ENCODE peak calls at places on chromosomes 3 and 15, in four cellular contexts. Y is IMR-90, K is iPS DF 6.9, T is uterus. L is an unnamed sample.

GRCh38 chr3:131216801-131217200 is 164.8 kb upstream of the NUDT16 start:
- DNase-seq in T (no peak), K (no peak), Y (peak; percentile 50), L (peak; percentile 21)

GRCh38 chr3:30775070-30775469 is 119.4 kb downstream of the GADL1 start:
- DNase-seq in K (no peak), T (no peak), Y (no peak), L (no peak)

GRCh38 chr15:63783441-63783840 is 50.3 kb downstream of the HERC1 start:
- DNase-seq in Y (no peak), K (no peak), T (no peak), L (no peak)

GRCh38 chr15:31857194-31857593 is 173.1 kb upstream of the CHRNA7 start:
- DNase-seq in T (no peak), Y (no peak), K (no peak), L (peak; percentile 48)

GRCh38 chr3:60207833-60208367 is 1043.4 kb downstream of the FHIT start:
- DNase-seq in K (no peak), Y (no peak), T (no peak), L (no peak)

GRCh38 chr3:632571-633170 is 436.1 kb downstream of the CHL1 start:
- DNase-seq in Y (peak; percentile 18), T (peak; percentile 39), K (peak; percentile 35), L (peak; percentile 70)

GRCh38 chr15:66824374-66824773 is 122.3 kb downstream of the SMAD6 start:
- DNase-seq in T (no peak), K (no peak), Y (no peak), L (no peak)

GRCh38 chr15:67574981-67575632 is 32.6 kb downstream of the MAP2K5 start:
- DNase-seq in T (no peak), Y (no peak), K (no peak), L (peak; percentile 17)

GRCh38 chr3:180117381-180118163 is 80.8 kb upstream of the PEX5L start:
- DNase-seq in T (no peak), K (no peak), Y (no peak), L (no peak)

GRCh38 chr15:49989498-49989897 is 129.5 kb downstream of the ATP8B4 start:
- DNase-seq in T (peak; percentile 43), Y (no peak), K (no peak), L (no peak)

GRCh38 chr3:141049681-141050080 is 1.5 kb upstream of the SPSB4 start:
- DNase-seq in Y (no peak), T (no peak), K (no peak), L (peak; percentile 73)

GRCh38 chr15:80588801-80589200 is 106.3 kb upstream of the ABHD17C start:
- DNase-seq in Y (peak; percentile 100), T (no peak), K (no peak), L (no peak)

GRCh38 chr3:149085828-149086231 is 503 bp downstream of the HLTF start:
- DNase-seq in T (no peak), K (peak; percentile 13), Y (peak; percentile 42), L (peak; percentile 65)

GRCh38 chr15:34721802-34722795 is 32.7 kb downstream of the GJD2 start:
- DNase-seq in K (no peak), T (peak; percentile 13), Y (peak; percentile 40), L (peak; percentile 79)

GRCh38 chr15:79161837-79162508 is 71.4 kb upstream of the RASGRF1 start:
- DNase-seq in K (no peak), T (no peak), Y (no peak), L (no peak)

GRCh38 chr15:68526269-68526668 is 52.5 kb upstream of the CORO2B start:
- DNase-seq in T (no peak), Y (peak; percentile 72), K (no peak), L (no peak)

GRCh38 chr3:116408473-116408872 is 36.8 kb downstream of the LSAMP start:
- DNase-seq in Y (no peak), K (no peak), T (no peak), L (no peak)

GRCh38 chr15:73773428-73773827 is 20.3 kb upstream of the INSYN1 start:
- DNase-seq in Y (no peak), T (no peak), K (no peak), L (no peak)

GRCh38 chr3:40116478-40117162 is 192.9 kb upstream of the EIF1B start:
- DNase-seq in K (no peak), Y (peak; percentile 6), T (no peak), L (no peak)

GRCh38 chr3:48013288-48013980 is 2.8 kb downstream of the MAP4 start:
- DNase-seq in Y (peak; percentile 91), T (peak; percentile 55), K (no peak), L (no peak)

GRCh38 chr3:110711851-110712396 is 359.7 kb upstream of the NECTIN3 start:
- DNase-seq in Y (peak; percentile 37), T (no peak), K (peak; percentile 50), L (peak; percentile 74)

GRCh38 chr15:81105521-81105920 is 28.5 kb upstream of the CFAP161 start:
- DNase-seq in T (no peak), Y (no peak), K (no peak), L (no peak)

GRCh38 chr3:193885832-193886231 is 250.1 kb upstream of the HES1 start:
- DNase-seq in K (no peak), T (no peak), Y (no peak), L (no peak)

GRCh38 chr15:43544266-43544665 is 26.9 kb downstream of the MAP1A start:
- DNase-seq in Y (peak; percentile 14), K (no peak), T (no peak), L (no peak)

GRCh38 chr3:122692674-122693073 is 12.0 kb downstream of the PARP14 start:
- DNase-seq in T (no peak), K (no peak), Y (no peak), L (no peak)

GRCh38 chr15:92882697-92883642 is 17.2 kb upstream of the CHD2 start:
- DNase-seq in Y (no peak), K (no peak), T (no peak), L (no peak)

GRCh38 chr3:59774613-59775012 is 724.8 kb upstream of the CFAP20DC start:
- DNase-seq in K (no peak), Y (peak; percentile 90), T (peak; percentile 25), L (no peak)

GRCh38 chr15:58331562-58331902 is 100.3 kb upstream of the LIPC start:
- DNase-seq in K (no peak), T (no peak), Y (no peak), L (no peak)

GRCh38 chr15:69556344-69556743 is 103.7 kb downstream of the RPLP1 start:
- DNase-seq in T (no peak), K (no peak), Y (no peak), L (no peak)

GRCh38 chr3:44076221-44076829 is 165.4 kb upstream of the TOPAZ1 start:
- DNase-seq in T (no peak), K (no peak), Y (no peak), L (peak; percentile 28)

GRCh38 chr3:120855665-120856437 is 52.2 kb upstream of the STXBP5L start:
- DNase-seq in T (peak; percentile 78), Y (peak; percentile 74), K (no peak), L (peak; percentile 30)

GRCh38 chr3:79765854-79766253 is 1.9 kb downstream of the ROBO1 start:
- DNase-seq in K (no peak), T (no peak), Y (no peak), L (peak; percentile 38)
- H3K27me3 ChIP-seq in K (peaks cover 20% of the 10 kb centered on the region), T (no peaks in the 10 kb centered on the region), Y (no peaks in the 10 kb centered on the region), L (peaks cover 47% of the 10 kb centered on the region)

GRCh38 chr3:127426444-127427168 is 138.8 kb upstream of the PRR20G start:
- DNase-seq in K (no peak), Y (no peak), T (peak; percentile 2), L (no peak)
- H3K27me3 ChIP-seq in K (no peaks in the 10 kb centered on the region), Y (peaks cover 38% of the 10 kb centered on the region), T (no peaks in the 10 kb centered on the region), L (no peaks in the 10 kb centered on the region)

DNA sequence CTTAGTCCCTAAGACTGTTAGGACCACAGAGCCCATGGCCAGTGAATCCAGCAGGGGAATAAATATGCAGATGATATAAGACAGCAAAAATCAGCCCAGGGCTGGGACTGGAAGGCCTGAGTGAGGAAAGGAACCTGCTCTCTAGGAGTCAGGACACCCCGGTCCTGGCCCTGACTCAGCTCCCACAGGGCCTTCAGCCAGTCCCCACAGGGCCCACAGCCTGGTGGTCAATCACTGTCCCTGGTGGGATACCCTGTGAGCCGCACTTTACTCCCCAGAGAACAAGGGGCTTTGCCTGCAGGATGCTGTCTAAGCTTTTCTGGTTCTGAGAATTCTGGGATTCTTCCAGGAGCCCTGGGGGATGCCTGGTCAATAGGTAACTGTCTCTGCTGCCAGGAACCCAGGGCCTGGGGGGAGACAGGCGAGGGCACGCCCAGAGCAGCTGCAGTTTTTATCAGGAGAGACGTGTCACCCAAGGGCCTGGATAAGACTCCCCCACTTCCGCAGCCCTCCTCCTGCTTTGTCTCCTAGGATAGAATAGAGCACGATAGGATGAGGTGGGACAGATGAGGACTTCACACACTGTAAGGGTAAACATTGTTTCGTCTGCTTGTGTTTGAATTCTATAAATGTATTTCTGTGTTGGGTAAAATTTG is 49.5 kb upstream of the MCF2L2 start:
- DNase-seq in T (no peak), Y (no peak), K (no peak), L (no peak)
- H3K27me3 ChIP-seq in T (no peaks in the 10 kb centered on the region), Y (peaks cover 13% of the 10 kb centered on the region), K (no peaks in the 10 kb centered on the region), L (no peaks in the 10 kb centered on the region)

GRCh38 chr3:42177068-42177800 is 86.1 kb downstream of the TRAK1 start:
- DNase-seq in Y (no peak), T (no peak), K (no peak), L (no peak)

GRCh38 chr3:42174679-42175660 is 83.8 kb downstream of the TRAK1 start:
- DNase-seq in T (no peak), K (no peak), Y (no peak), L (no peak)

GRCh38 chr3:42177801-42178150 is 86.6 kb downstream of the TRAK1 start:
- DNase-seq in T (no peak), K (no peak), Y (no peak), L (no peak)

GRCh38 chr3:42175841-42176240 is 84.7 kb downstream of the TRAK1 start:
- DNase-seq in Y (no peak), T (no peak), K (no peak), L (no peak)

GRCh38 chr3:42176635-42177034 is 85.5 kb downstream of the TRAK1 start:
- DNase-seq in K (no peak), T (no peak), Y (no peak), L (no peak)
- H3K27me3 ChIP-seq in K (no peaks in the 10 kb centered on the region), T (no peaks in the 10 kb centered on the region), Y (no peaks in the 10 kb centered on the region), L (no peaks in the 10 kb centered on the region)